ENCODE peak calls at places on chromosomes 1 and 21, in eight cellular contexts. One of them, this sample, is unnamed.

GRCh38 chr1:111468717-111469100 is 5.1 kb upstream of the C1orf162 start:
- DNase-seq in fibroblast of lung: no peak
- DNase-seq in endodermal cell: no peak
- DNase-seq in pancreas: no peak
- DNase-seq in endothelial cell of umbilical vein: no peak
- DNase-seq in AG04450: no peak
- DNase-seq in iPS DF 6.9: no peak
- DNase-seq in ovary: no peak
- DNase-seq in this sample: no peak

GRCh38 chr1:197599789-197600188 is 175.5 kb downstream of the DENND1B start:
- DNase-seq in fibroblast of lung: no peak
- DNase-seq in endodermal cell: no peak
- DNase-seq in pancreas: no peak
- DNase-seq in endothelial cell of umbilical vein: no peak
- DNase-seq in AG04450: no peak
- DNase-seq in iPS DF 6.9: no peak
- DNase-seq in ovary: no peak
- DNase-seq in this sample: no peak

GRCh38 chr1:231487019-231487418 is 41.5 kb upstream of the TSNAX start:
- DNase-seq in fibroblast of lung: peak; percentile 70
- DNase-seq in endodermal cell: no peak
- DNase-seq in pancreas: no peak
- DNase-seq in endothelial cell of umbilical vein: peak; percentile 19
- DNase-seq in AG04450: peak; percentile 60
- DNase-seq in iPS DF 6.9: no peak
- DNase-seq in ovary: no peak
- DNase-seq in this sample: no peak

GRCh38 chr1:84887261-84887934 is 5.6 kb downstream of the LPAR3 start:
- DNase-seq in fibroblast of lung: peak; percentile 49
- DNase-seq in endodermal cell: no peak
- DNase-seq in pancreas: no peak
- DNase-seq in endothelial cell of umbilical vein: no peak
- DNase-seq in AG04450: peak; percentile 37
- DNase-seq in iPS DF 6.9: no peak
- DNase-seq in ovary: no peak
- DNase-seq in this sample: no peak

GRCh38 chr1:54017979-54018378 is at the start of gene LDLRAD1:
- DNase-seq in fibroblast of lung: no peak
- DNase-seq in endodermal cell: peak; percentile 79
- DNase-seq in pancreas: no peak
- DNase-seq in endothelial cell of umbilical vein: no peak
- DNase-seq in AG04450: no peak
- DNase-seq in iPS DF 6.9: no peak
- DNase-seq in ovary: no peak
- DNase-seq in this sample: no peak

GRCh38 chr1:85494957-85495266 is 30.0 kb upstream of the DDAH1 start:
- DNase-seq in fibroblast of lung: peak; percentile 50
- DNase-seq in endodermal cell: peak; percentile 63
- DNase-seq in pancreas: no peak
- DNase-seq in endothelial cell of umbilical vein: no peak
- DNase-seq in AG04450: no peak
- DNase-seq in iPS DF 6.9: no peak
- DNase-seq in ovary: peak; percentile 19
- DNase-seq in this sample: no peak

GRCh38 chr1:17007121-17007520 is 4.6 kb downstream of the ATP13A2 start:
- DNase-seq in fibroblast of lung: no peak
- DNase-seq in endodermal cell: no peak
- DNase-seq in pancreas: no peak
- DNase-seq in endothelial cell of umbilical vein: no peak
- DNase-seq in AG04450: no peak
- DNase-seq in iPS DF 6.9: no peak
- DNase-seq in ovary: no peak
- DNase-seq in this sample: no peak

GRCh38 chr1:155513300-155513926 is 49.2 kb downstream of the ASH1L start:
- DNase-seq in fibroblast of lung: peak; percentile 36
- DNase-seq in endodermal cell: no peak
- DNase-seq in pancreas: no peak
- DNase-seq in endothelial cell of umbilical vein: no peak
- DNase-seq in AG04450: no peak
- DNase-seq in iPS DF 6.9: no peak
- DNase-seq in ovary: no peak
- DNase-seq in this sample: no peak

GRCh38 chr1:21622466-21623315 is 46.5 kb downstream of the RAP1GAP start:
- DNase-seq in fibroblast of lung: no peak
- DNase-seq in endodermal cell: peak; percentile 81
- DNase-seq in pancreas: peak; percentile 93
- DNase-seq in endothelial cell of umbilical vein: no peak
- DNase-seq in AG04450: no peak
- DNase-seq in iPS DF 6.9: no peak
- DNase-seq in ovary: peak; percentile 39
- DNase-seq in this sample: no peak
- H3K27ac ChIP-seq in fibroblast of lung: no peak overlapping the region
- H3K27ac ChIP-seq in endodermal cell: no peak overlapping the region
- H3K27ac ChIP-seq in pancreas: peak overlapping the region; percentile 79
- H3K27ac ChIP-seq in endothelial cell of umbilical vein: no peak overlapping the region
- H3K27ac ChIP-seq in AG04450: no peak overlapping the region
- H3K27ac ChIP-seq in iPS DF 6.9: no peak overlapping the region
- H3K27ac ChIP-seq in ovary: no peak overlapping the region
- H3K27ac ChIP-seq in this sample: peak overlapping the region; percentile 36

GRCh38 chr1:207352560-207352959 is 31.1 kb downstream of the CD55 start:
- DNase-seq in fibroblast of lung: peak; percentile 42
- DNase-seq in endodermal cell: no peak
- DNase-seq in pancreas: no peak
- DNase-seq in endothelial cell of umbilical vein: no peak
- DNase-seq in AG04450: no peak
- DNase-seq in iPS DF 6.9: no peak
- DNase-seq in ovary: no peak
- DNase-seq in this sample: no peak

GRCh38 chr1:207355060-207355459 is 33.6 kb downstream of the CD55 start:
- DNase-seq in fibroblast of lung: no peak
- DNase-seq in endodermal cell: no peak
- DNase-seq in pancreas: no peak
- DNase-seq in endothelial cell of umbilical vein: no peak
- DNase-seq in AG04450: no peak
- DNase-seq in iPS DF 6.9: no peak
- DNase-seq in ovary: no peak
- DNase-seq in this sample: no peak

GRCh38 chr1:207355513-207356295 is 34.2 kb downstream of the CD55 start:
- DNase-seq in fibroblast of lung: no peak
- DNase-seq in endodermal cell: no peak
- DNase-seq in pancreas: no peak
- DNase-seq in endothelial cell of umbilical vein: no peak
- DNase-seq in AG04450: no peak
- DNase-seq in iPS DF 6.9: no peak
- DNase-seq in ovary: no peak
- DNase-seq in this sample: no peak
- H3K27ac ChIP-seq in fibroblast of lung: no peak overlapping the region
- H3K27ac ChIP-seq in endodermal cell: no peak overlapping the region
- H3K27ac ChIP-seq in pancreas: no peak overlapping the region
- H3K27ac ChIP-seq in endothelial cell of umbilical vein: no peak overlapping the region
- H3K27ac ChIP-seq in AG04450: no peak overlapping the region
- H3K27ac ChIP-seq in iPS DF 6.9: no peak overlapping the region
- H3K27ac ChIP-seq in ovary: no peak overlapping the region
- H3K27ac ChIP-seq in this sample: no peak overlapping the region

GRCh38 chr1:187718527-187718926 is 889.8 kb downstream of the PLA2G4A start:
- DNase-seq in fibroblast of lung: no peak
- DNase-seq in endodermal cell: no peak
- DNase-seq in pancreas: no peak
- DNase-seq in endothelial cell of umbilical vein: no peak
- DNase-seq in AG04450: no peak
- DNase-seq in iPS DF 6.9: no peak
- DNase-seq in ovary: no peak
- DNase-seq in this sample: no peak

GRCh38 chr1:187725216-187725615 is 896.5 kb downstream of the PLA2G4A start:
- DNase-seq in fibroblast of lung: no peak
- DNase-seq in endodermal cell: no peak
- DNase-seq in pancreas: no peak
- DNase-seq in endothelial cell of umbilical vein: no peak
- DNase-seq in AG04450: no peak
- DNase-seq in iPS DF 6.9: no peak
- DNase-seq in ovary: no peak
- DNase-seq in this sample: no peak

GRCh38 chr1:187716160-187716559 is 887.4 kb downstream of the PLA2G4A start:
- DNase-seq in fibroblast of lung: no peak
- DNase-seq in endodermal cell: no peak
- DNase-seq in pancreas: no peak
- DNase-seq in endothelial cell of umbilical vein: no peak
- DNase-seq in AG04450: no peak
- DNase-seq in iPS DF 6.9: no peak
- DNase-seq in ovary: no peak
- DNase-seq in this sample: no peak

GRCh38 chr1:187715483-187715882 is 886.7 kb downstream of the PLA2G4A start:
- DNase-seq in fibroblast of lung: no peak
- DNase-seq in endodermal cell: no peak
- DNase-seq in pancreas: no peak
- DNase-seq in endothelial cell of umbilical vein: no peak
- DNase-seq in AG04450: no peak
- DNase-seq in iPS DF 6.9: no peak
- DNase-seq in ovary: no peak
- DNase-seq in this sample: no peak

DNA sequence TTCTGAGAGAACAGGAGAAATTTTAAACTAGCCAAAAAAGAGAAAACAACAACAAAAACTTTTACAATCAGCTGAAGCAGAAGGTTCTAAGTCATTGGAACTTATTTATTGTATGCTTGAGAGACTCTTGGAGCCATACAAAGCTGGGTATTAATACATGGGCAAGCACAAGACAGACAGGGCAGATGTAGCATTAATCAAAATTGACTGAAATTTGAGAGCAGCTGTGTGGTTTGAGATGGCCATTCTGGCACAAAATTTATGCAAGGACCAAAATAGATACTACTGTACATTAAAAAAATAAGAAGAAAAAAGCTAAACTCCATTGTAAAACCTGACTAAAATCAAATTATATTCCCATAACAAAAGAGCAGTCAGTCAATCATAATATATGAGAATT is 892.5 kb downstream of the PLA2G4A start:
- DNase-seq in fibroblast of lung: no peak
- DNase-seq in endodermal cell: no peak
- DNase-seq in pancreas: no peak
- DNase-seq in endothelial cell of umbilical vein: no peak
- DNase-seq in AG04450: no peak
- DNase-seq in iPS DF 6.9: no peak
- DNase-seq in ovary: no peak
- DNase-seq in this sample: no peak
- H3K27ac ChIP-seq in fibroblast of lung: no peak overlapping the region
- H3K27ac ChIP-seq in endodermal cell: no peak overlapping the region
- H3K27ac ChIP-seq in pancreas: no peak overlapping the region
- H3K27ac ChIP-seq in endothelial cell of umbilical vein: no peak overlapping the region
- H3K27ac ChIP-seq in AG04450: no peak overlapping the region
- H3K27ac ChIP-seq in iPS DF 6.9: no peak overlapping the region
- H3K27ac ChIP-seq in ovary: no peak overlapping the region
- H3K27ac ChIP-seq in this sample: no peak overlapping the region

DNA sequence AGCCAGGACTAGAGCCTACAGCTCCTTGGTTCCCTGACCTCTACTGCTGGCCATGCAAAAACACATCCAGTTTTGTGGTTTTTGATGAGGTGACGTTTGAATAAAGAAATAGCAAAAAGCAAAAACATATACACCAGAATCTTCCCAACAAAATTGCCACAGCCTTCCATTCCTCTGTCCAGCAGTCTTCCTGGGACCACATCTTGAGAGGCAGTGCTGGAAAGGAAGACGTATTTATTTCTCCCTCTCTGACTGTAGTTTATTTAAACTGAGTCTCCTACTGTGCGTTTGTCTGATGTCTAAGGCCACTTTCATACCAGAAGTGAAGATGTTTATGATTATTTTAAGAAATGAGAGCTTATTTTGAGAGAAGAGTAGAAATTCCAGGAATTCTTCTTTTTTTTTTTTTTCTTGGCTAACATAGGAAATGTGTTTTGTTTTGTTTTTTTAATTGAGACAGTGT is 118.4 kb downstream of the ITSN1 start:
- DNase-seq in fibroblast of lung: peak; percentile 71
- DNase-seq in endodermal cell: no peak
- DNase-seq in pancreas: no peak
- DNase-seq in endothelial cell of umbilical vein: peak; percentile 68
- DNase-seq in AG04450: peak; percentile 36
- DNase-seq in iPS DF 6.9: no peak
- DNase-seq in ovary: no peak
- DNase-seq in this sample: no peak
- H3K27ac ChIP-seq in fibroblast of lung: peak overlapping the region; percentile 76
- H3K27ac ChIP-seq in endodermal cell: no peak overlapping the region
- H3K27ac ChIP-seq in pancreas: peak overlapping the region; percentile 60
- H3K27ac ChIP-seq in endothelial cell of umbilical vein: peak overlapping the region; percentile 97
- H3K27ac ChIP-seq in AG04450: peak overlapping the region; percentile 96
- H3K27ac ChIP-seq in iPS DF 6.9: no peak overlapping the region
- H3K27ac ChIP-seq in ovary: no peak overlapping the region
- H3K27ac ChIP-seq in this sample: no peak overlapping the region

GRCh38 chr1:2179283-2180013 is 15.1 kb downstream of the FAAP20 start:
- DNase-seq in fibroblast of lung: no peak
- DNase-seq in endodermal cell: peak; percentile 60
- DNase-seq in pancreas: no peak
- DNase-seq in endothelial cell of umbilical vein: no peak
- DNase-seq in AG04450: no peak
- DNase-seq in iPS DF 6.9: no peak
- DNase-seq in ovary: no peak
- DNase-seq in this sample: no peak
- H3K27ac ChIP-seq in fibroblast of lung: no peak overlapping the region
- H3K27ac ChIP-seq in endodermal cell: no peak overlapping the region
- H3K27ac ChIP-seq in pancreas: no peak overlapping the region
- H3K27ac ChIP-seq in endothelial cell of umbilical vein: no peak overlapping the region
- H3K27ac ChIP-seq in AG04450: no peak overlapping the region
- H3K27ac ChIP-seq in iPS DF 6.9: no peak overlapping the region
- H3K27ac ChIP-seq in ovary: no peak overlapping the region
- H3K27ac ChIP-seq in this sample: no peak overlapping the region